ENCODE peak calls at places on chromosomes 3 and 15, in six cellular contexts. M is sigmoid colon; D is ascending aorta; L is fibroblast of lung; T is brain microvascular endothelial cell; S is CD8-positive, alpha-beta T cell. Q is an unnamed sample.
A peak's percentile ranks its signal among the peaks of the same experiment; 100 is the strongest.

GRCh38 chr3:93969443-93969842 is 4.3 kb downstream of the PROS1 start:
- DNase-seq in M (no peak), D (no peak), L (peak; percentile 67), T (peak; percentile 66), S (no peak), Q (no peak)

GRCh38 chr3:25661694-25662455 is 2.8 kb downstream of the TOP2B start:
- DNase-seq in M (no peak), D (no peak), L (peak; percentile 5), T (no peak), S (no peak), Q (no peak)

GRCh38 chr15:31437686-31438085 is 111.1 kb downstream of the KLF13 start:
- DNase-seq in M (no peak), D (no peak), L (no peak), T (no peak), S (no peak), Q (no peak)

GRCh38 chr3:41274944-41275668 is 75.8 kb downstream of the CTNNB1 start:
- DNase-seq in M (no peak), D (no peak), L (peak; percentile 61), T (peak; percentile 94), S (no peak), Q (no peak)

GRCh38 chr3:189269356-189269755 is 97.6 kb downstream of the TPRG1 start:
- DNase-seq in M (no peak), D (no peak), L (peak; percentile 43), T (no peak), S (no peak), Q (no peak)

GRCh38 chr3:14532691-14533456 is 7.3 kb downstream of the GRIP2 start:
- DNase-seq in M (no peak), D (no peak), L (no peak), T (no peak), S (no peak), Q (no peak)

GRCh38 chr3:71130516-71131384 is 452.8 kb downstream of the FOXP1 start:
- DNase-seq in M (peak; percentile 86), D (no peak), L (peak; percentile 90), T (peak; percentile 83), S (peak; percentile 52), Q (no peak)

GRCh38 chr3:152200476-152201422 is 68.0 kb upstream of the MBNL1 start:
- DNase-seq in M (no peak), D (no peak), L (no peak), T (no peak), S (no peak), Q (no peak)

GRCh38 chr15:62816342-62817059 is 226.0 kb upstream of the TPM1 start:
- DNase-seq in M (no peak), D (no peak), L (peak; percentile 42), T (peak; percentile 13), S (no peak), Q (no peak)

GRCh38 chr3:41997702-41998551 is 36.0 kb upstream of the ULK4 start:
- DNase-seq in M (no peak), D (no peak), L (no peak), T (no peak), S (no peak), Q (no peak)

GRCh38 chr15:99057697-99058420 is 47.0 kb upstream of the SYNM start:
- DNase-seq in M (peak; percentile 67), D (no peak), L (no peak), T (no peak), S (no peak), Q (no peak)

GRCh38 chr3:111210866-111211564 is 139.4 kb downstream of the NECTIN3 start:
- DNase-seq in M (no peak), D (no peak), L (peak; percentile 47), T (no peak), S (no peak), Q (no peak)

GRCh38 chr3:100777271-100777670 is 68.0 kb downstream of the TFG start:
- DNase-seq in M (no peak), D (no peak), L (peak; percentile 75), T (no peak), S (no peak), Q (no peak)

GRCh38 chr3:159604151-159604581 is 384.5 kb upstream of the IL12A start:
- DNase-seq in M (no peak), D (no peak), L (peak; percentile 77), T (peak; percentile 12), S (no peak), Q (no peak)

GRCh38 chr15:31660800-31661199 is 334.2 kb downstream of the KLF13 start:
- DNase-seq in M (no peak), D (no peak), L (no peak), T (no peak), S (no peak), Q (no peak)

GRCh38 chr3:175307642-175308041 is 448.5 kb downstream of the NAALADL2 start:
- DNase-seq in M (no peak), D (no peak), L (no peak), T (no peak), S (no peak), Q (no peak)

GRCh38 chr3:25153130-25153529 is 274.9 kb upstream of the RARB start:
- DNase-seq in M (no peak), D (no peak), L (no peak), T (no peak), S (no peak), Q (no peak)

GRCh38 chr3:177597325-177598109 is 400.2 kb upstream of the TBL1XR1 start:
- DNase-seq in M (peak; percentile 84), D (no peak), L (peak; percentile 98), T (peak; percentile 88), S (no peak), Q (no peak)

GRCh38 chr3:190427108-190427507 is 22.6 kb downstream of the TMEM207 start:
- DNase-seq in M (no peak), D (no peak), L (no peak), T (no peak), S (no peak), Q (no peak)

GRCh38 chr3:168847293-168847883 is 751.7 kb upstream of the GOLIM4 start:
- DNase-seq in M (no peak), D (no peak), L (peak; percentile 24), T (peak; percentile 46), S (no peak), Q (no peak)

GRCh38 chr15:31292391-31293020 is 34.1 kb upstream of the KLF13 start:
- DNase-seq in M (no peak), D (no peak), L (no peak), T (no peak), S (no peak), Q (no peak)

GRCh38 chr3:134769469-134769868 is 25.6 kb upstream of the EPHB1 start:
- DNase-seq in M (no peak), D (no peak), L (no peak), T (no peak), S (no peak), Q (no peak)

GRCh38 chr3:132033471-132033870 is 1.3 kb downstream of the CPNE4 start:
- DNase-seq in M (no peak), D (no peak), L (no peak), T (no peak), S (no peak), Q (no peak)

GRCh38 chr3:53160335-53160659 is 712 bp upstream of the PRKCD start:
- DNase-seq in M (no peak), D (no peak), L (no peak), T (no peak), S (no peak), Q (no peak)
- H3K4me3 ChIP-seq in M (peak overlapping the region; percentile 97), D (peak overlapping the region; percentile 90), L (peak overlapping the region; percentile 88), T (peak overlapping the region; percentile 83), S (peak overlapping the region; percentile 85), Q (peak overlapping the region; percentile 95)

GRCh38 chr15:40336129-40337122 is 4.3 kb downstream of the CCDC9B start:
- DNase-seq in M (no peak), D (no peak), L (no peak), T (no peak), S (no peak), Q (no peak)

GRCh38 chr15:40339621-40339945 is 1.2 kb downstream of the CCDC9B start:
- DNase-seq in M (no peak), D (no peak), L (no peak), T (no peak), S (no peak), Q (no peak)

GRCh38 chr15:40338921-40339620 is 1.7 kb downstream of the CCDC9B start:
- DNase-seq in M (peak; percentile 86), D (no peak), L (peak; percentile 96), T (peak; percentile 85), S (no peak), Q (peak; percentile 38)

GRCh38 chr15:40337597-40337996 is 3.1 kb downstream of the CCDC9B start:
- DNase-seq in M (peak; percentile 84), D (no peak), L (no peak), T (no peak), S (no peak), Q (no peak)

DNA sequence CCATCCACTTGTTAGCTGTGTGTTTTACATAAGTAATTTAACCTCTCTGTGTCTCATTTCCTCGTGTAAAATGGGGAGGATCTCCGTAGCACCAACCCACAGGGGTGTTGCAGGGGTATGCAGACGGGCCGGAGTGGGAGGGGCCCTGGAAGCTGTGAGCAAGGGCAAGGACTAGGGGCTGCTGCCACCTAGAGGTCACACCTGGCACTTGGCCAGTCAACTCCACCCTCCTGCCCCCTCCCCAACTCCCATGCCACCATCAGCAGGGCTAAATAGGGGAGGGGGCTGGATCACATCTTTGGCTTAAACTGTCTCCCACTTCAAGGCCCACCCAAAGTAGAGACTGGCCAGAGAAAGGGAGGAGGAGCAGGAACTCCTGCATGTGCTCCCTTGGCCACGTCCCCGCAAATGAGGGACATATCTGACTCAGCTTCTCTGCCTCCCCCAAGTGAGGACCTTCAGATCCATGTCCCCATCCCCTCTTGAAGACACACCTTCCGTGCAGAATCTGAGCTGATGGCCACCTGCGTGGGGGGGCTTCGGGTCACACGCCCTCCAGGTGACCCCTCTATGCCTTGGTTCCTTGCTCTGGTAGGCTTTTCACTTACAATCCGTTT is 2.6 kb downstream of the CCDC9B start:
- DNase-seq in M (peak; percentile 94), D (no peak), L (peak; percentile 63), T (peak; percentile 64), S (peak; percentile 54), Q (peak; percentile 61)
- H3K4me3 ChIP-seq in M (peak overlapping the region; percentile 64), D (peak overlapping the region; percentile 40), L (peak overlapping the region; percentile 77), T (peak overlapping the region; percentile 56), S (no peak overlapping the region), Q (peak overlapping the region; percentile 67)

DNA sequence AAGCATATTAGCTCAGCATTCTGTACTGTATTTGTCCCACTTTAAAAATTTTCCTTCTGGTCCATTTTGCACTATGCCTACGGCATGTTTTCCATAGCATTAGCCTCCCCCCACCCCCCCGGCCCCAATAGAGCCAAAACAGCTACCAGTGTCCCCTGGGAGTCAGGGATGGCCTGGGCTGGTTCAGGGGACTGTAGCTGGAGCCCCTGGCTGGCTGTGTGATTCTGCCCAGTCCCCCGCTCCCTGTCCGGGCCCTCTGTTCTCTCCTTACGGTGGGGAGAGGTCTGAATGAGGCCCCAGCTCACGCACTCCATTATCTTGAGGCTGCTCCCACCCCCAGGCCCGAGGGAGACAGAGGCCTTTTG is 70.1 kb downstream of the KLF15 start:
- DNase-seq in M (no peak), D (no peak), L (no peak), T (no peak), S (no peak), Q (no peak)
- H3K4me3 ChIP-seq in M (peak overlapping the region; percentile 54), D (peak overlapping the region; percentile 65), L (peak overlapping the region; percentile 52), T (peak overlapping the region; percentile 54), S (no peak overlapping the region), Q (peak overlapping the region; percentile 76)

GRCh38 chr15:67120009-67120838 is 54.8 kb downstream of the SMAD3 start:
- DNase-seq in M (no peak), D (no peak), L (no peak), T (no peak), S (no peak), Q (no peak)
- H3K4me3 ChIP-seq in M (peak overlapping the region; percentile 39), D (peak overlapping the region; percentile 41), L (no peak overlapping the region), T (no peak overlapping the region), S (peak overlapping the region; percentile 36), Q (peak overlapping the region; percentile 60)

Q was measured in thoracic aorta.